ENCODE peak calls at places on chromosome 3, in nine cellular contexts. U, J, Z, K, V, Y, N, S and M are unnamed samples.

GRCh38 chr3:129794319-129795201 is 99.0 kb downstream of the TMCC1 start:
- DNase-seq in U (peak), K (peak), J (no peak), S (peak), Z (peak), Y (peak), N (peak), V (no peak), M (peak)

GRCh38 chr3:97896547-97896946 is 74.7 kb downstream of the CRYBG3 start:
- DNase-seq in Y (no peak), J (no peak), S (no peak), Z (no peak), N (no peak), V (no peak), U (no peak), K (no peak), M (no peak)

GRCh38 chr3:125670352-125670751 is 75.1 kb upstream of the OSBPL11 start:
- DNase-seq in J (no peak), V (no peak), Z (no peak), Y (no peak), S (no peak), U (no peak), K (no peak), N (no peak), M (no peak)

GRCh38 chr3:11627612-11628011 is 16.1 kb downstream of the VGLL4 start:
- DNase-seq in S (no peak), Y (no peak), U (no peak), N (no peak), J (no peak), V (no peak), Z (no peak), K (no peak), M (no peak)

GRCh38 chr3:184737641-184738518 is 26.0 kb upstream of the MAGEF1 start:
- DNase-seq in U (peak), V (no peak), S (peak), Z (no peak), J (no peak), Y (peak), N (peak), K (no peak), M (no peak)

GRCh38 chr3:115148142-115148790 is 1.2 kb upstream of the ZBTB20 start:
- DNase-seq in S (no peak), U (no peak), Z (no peak), V (no peak), J (no peak), N (no peak), Y (no peak), K (no peak), M (no peak)

GRCh38 chr3:79148786-79149185 is 619.0 kb downstream of the ROBO1 start:
- DNase-seq in N (peak), V (no peak), Z (no peak), U (no peak), K (no peak), Y (no peak), S (no peak), J (peak), M (no peak)

GRCh38 chr3:139629033-139629432 is 48.7 kb downstream of the NMNAT3 start:
- DNase-seq in S (no peak), V (no peak), Y (no peak), Z (no peak), J (no peak), U (no peak), K (peak), N (no peak), M (no peak)

GRCh38 chr3:12706504-12707253 is 42.8 kb upstream of the RAF1 start:
- DNase-seq in S (peak), Y (peak), Z (no peak), U (peak), J (no peak), N (peak), K (peak), V (peak), M (peak)

GRCh38 chr3:63364495-63364894 is 86.4 kb downstream of the SYNPR start:
- DNase-seq in J (peak), N (no peak), Z (no peak), K (peak), V (no peak), U (no peak), Y (peak), S (no peak), M (no peak)

GRCh38 chr3:13060341-13060910 is 12.8 kb downstream of the IQSEC1 start:
- DNase-seq in K (no peak), U (no peak), J (no peak), Z (peak), S (no peak), N (no peak), Y (no peak), V (no peak), M (no peak)

GRCh38 chr3:86303935-86304334 is 687.0 kb downstream of the VGLL3 start:
- DNase-seq in N (no peak), Y (no peak), V (no peak), Z (no peak), K (no peak), J (no peak), U (no peak), S (no peak), M (no peak)

GRCh38 chr3:66196633-66197032 is 24.2 kb upstream of the SLC25A26 start:
- DNase-seq in Y (peak), U (no peak), J (no peak), N (no peak), K (no peak), V (no peak), Z (no peak), S (no peak), M (no peak)

GRCh38 chr3:55061619-55062018 is 133.8 kb upstream of the LRTM1 start:
- DNase-seq in J (no peak), U (no peak), Y (no peak), K (no peak), Z (no peak), V (no peak), N (no peak), S (no peak), M (no peak)

GRCh38 chr3:81581966-81582599 is 179.4 kb downstream of the GBE1 start:
- DNase-seq in V (no peak), Z (no peak), K (peak), N (no peak), J (no peak), S (peak), U (no peak), Y (peak), M (peak)

DNA sequence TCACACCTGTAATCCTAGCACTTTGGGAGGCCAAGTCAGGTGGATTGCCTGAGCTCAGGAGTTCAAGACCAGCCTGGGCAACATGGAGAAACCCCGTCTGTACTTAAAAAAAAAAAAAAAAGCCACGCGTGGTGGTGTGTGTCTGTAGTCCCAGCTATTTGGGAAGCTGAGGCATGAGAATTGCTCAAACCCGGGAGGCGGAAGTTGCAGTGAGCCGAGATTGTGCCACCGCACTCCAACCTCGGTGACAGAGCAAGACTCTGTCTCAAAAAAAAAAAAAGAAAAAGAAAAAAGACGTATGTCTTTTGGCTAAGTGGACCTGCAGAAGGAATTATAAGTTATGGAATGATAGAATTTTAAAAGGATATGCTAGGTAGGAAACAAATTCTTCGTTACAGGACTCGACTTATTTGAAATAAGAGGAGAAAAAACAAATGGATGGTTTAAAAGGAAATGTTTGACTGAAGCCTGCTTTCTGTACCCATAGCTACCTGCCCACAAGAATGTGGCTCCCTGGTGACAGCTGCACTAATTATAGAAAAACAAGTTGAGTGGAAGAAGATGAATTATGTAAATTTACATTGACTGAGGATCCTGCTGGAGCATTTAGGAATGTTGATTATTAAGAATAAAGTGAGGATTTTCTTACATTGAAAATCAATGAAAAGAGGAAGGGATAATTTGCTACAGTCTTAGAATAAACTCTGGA is 36.0 kb upstream of the SKIL start:
- DNase-seq in J (no peak), V (no peak), S (no peak), U (no peak), K (no peak), Z (peak), N (no peak), Y (no peak), M (no peak)
- H3K4me3 ChIP-seq in J (no peak), V (no peak), S (no peak), U (no peak), K (no peak), Z (no peak), N (no peak), Y (no peak), M (no peak)

GRCh38 chr3:39299279-39299678 is 19.4 kb upstream of the CX3CR1 start:
- DNase-seq in Y (no peak), Z (no peak), K (no peak), J (no peak), U (no peak), N (no peak), V (no peak), S (no peak), M (no peak)
- H3K4me3 ChIP-seq in Y (no peak), Z (no peak), K (no peak), J (no peak), U (no peak), N (no peak), V (no peak), S (no peak), M (no peak)

GRCh38 chr3:188223936-188224335 is 70.0 kb downstream of the LPP start:
- DNase-seq in V (no peak), Y (no peak), S (no peak), Z (no peak), J (no peak), N (no peak), K (no peak), U (no peak), M (no peak)
- H3K4me3 ChIP-seq in V (no peak), Y (no peak), S (no peak), Z (no peak), J (no peak), N (no peak), K (no peak), U (no peak), M (no peak)

DNA sequence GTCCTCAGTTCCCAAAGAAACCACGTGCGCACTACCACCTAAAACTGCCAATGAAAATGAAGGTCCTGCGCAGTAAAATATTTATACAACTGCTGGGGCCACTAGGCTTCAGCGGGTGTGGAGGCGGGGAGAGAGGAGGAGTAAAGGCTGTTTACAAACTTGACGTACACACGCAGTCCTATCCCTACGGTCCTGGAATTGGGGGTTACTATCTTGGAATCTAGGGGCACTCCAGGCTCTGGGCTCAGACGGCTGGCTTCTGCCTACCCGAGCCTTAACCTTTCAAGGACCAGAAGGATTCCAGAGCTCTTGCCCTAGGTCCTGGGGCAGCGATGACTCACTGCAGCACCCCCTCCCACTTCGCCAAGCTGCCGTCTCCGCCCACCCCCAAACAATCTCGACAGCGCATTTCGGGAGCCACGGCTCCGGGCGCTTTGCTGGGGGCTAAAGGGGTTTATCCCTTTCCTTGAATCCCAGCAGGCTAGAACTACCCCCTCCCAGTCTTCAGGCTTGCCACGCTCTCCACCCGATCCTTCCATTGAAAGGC is 3.0 kb downstream of the ADAMTS9 start:
- DNase-seq in N (peak), U (peak), Y (peak), S (peak), K (peak), Z (peak), J (peak), V (no peak), M (peak)
- H3K4me3 ChIP-seq in N (peak), U (peak), Y (peak), S (peak), K (peak), Z (peak), J (peak), V (no peak), M (peak)

GRCh38 chr3:120503727-120504616 is 53.2 kb upstream of the FSTL1 start:
- DNase-seq in K (peak), V (no peak), S (no peak), U (no peak), Y (no peak), N (no peak), Z (peak), J (no peak), M (no peak)

GRCh38 chr3:120502116-120502515 is 51.3 kb upstream of the FSTL1 start:
- DNase-seq in Y (no peak), U (no peak), Z (peak), V (no peak), N (no peak), S (no peak), J (no peak), K (no peak), M (no peak)

GRCh38 chr3:120506828-120507774 is 56.3 kb upstream of the FSTL1 start:
- DNase-seq in J (no peak), N (peak), Y (peak), U (peak), V (no peak), K (peak), S (no peak), Z (no peak), M (peak)

DNA sequence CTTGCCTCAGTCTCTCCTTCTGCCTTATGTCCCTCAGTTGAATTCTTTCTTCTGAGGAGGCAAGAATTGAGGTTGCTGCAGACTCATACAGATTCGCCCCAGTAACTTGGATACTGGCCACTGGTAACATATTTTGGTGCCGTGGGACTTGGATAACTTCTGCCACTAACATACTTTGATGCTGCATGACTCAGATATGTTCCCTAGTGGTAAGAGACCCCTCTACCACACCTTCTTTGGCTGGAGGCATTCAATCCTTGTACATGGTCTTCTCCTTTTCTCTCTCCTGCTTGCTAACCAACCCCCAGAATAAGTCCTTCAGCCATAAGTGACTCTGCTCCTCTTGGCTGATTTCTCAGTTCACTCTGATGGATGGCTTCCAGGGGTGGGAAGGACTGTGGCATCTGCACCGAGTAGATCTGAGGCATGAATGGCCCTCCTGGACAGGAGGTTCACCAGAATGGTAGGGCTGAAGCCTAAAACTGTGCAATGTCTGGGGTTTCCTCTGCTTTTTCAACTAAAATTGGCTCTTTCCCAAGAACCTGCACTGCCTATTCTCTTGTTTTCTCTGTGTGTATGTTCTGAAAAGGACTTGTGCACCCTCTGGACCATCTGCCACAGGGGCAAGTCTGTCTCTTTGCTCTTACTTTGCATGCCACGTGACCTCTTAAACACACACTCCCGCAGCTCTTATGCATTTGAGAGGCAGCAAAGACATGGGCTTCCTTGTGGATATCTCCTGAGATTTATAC is 55.5 kb upstream of the FSTL1 start:
- DNase-seq in V (no peak), K (no peak), S (no peak), N (no peak), Z (no peak), U (no peak), Y (no peak), J (no peak), M (no peak)
- H3K4me3 ChIP-seq in V (no peak), K (no peak), S (no peak), N (no peak), Z (no peak), U (no peak), Y (peak), J (no peak), M (no peak)

GRCh38 chr3:126714921-126715320 is 10.9 kb downstream of the CHCHD6 start:
- DNase-seq in J (no peak), U (no peak), N (no peak), S (no peak), Z (no peak), K (no peak), V (no peak), Y (no peak), M (no peak)

GRCh38 chr3:126715432-126715831 is 11.4 kb downstream of the CHCHD6 start:
- DNase-seq in V (no peak), Y (no peak), U (no peak), S (no peak), Z (no peak), J (no peak), K (no peak), N (no peak), M (no peak)

GRCh38 chr3:126711361-126711760 is 7.3 kb downstream of the CHCHD6 start:
- DNase-seq in V (no peak), J (peak), Z (no peak), S (no peak), Y (peak), U (no peak), N (no peak), K (no peak), M (no peak)

GRCh38 chr3:126714296-126714900 is 10.4 kb downstream of the CHCHD6 start:
- DNase-seq in Z (no peak), N (no peak), V (no peak), S (no peak), U (no peak), J (no peak), Y (no peak), K (no peak), M (no peak)

DNA sequence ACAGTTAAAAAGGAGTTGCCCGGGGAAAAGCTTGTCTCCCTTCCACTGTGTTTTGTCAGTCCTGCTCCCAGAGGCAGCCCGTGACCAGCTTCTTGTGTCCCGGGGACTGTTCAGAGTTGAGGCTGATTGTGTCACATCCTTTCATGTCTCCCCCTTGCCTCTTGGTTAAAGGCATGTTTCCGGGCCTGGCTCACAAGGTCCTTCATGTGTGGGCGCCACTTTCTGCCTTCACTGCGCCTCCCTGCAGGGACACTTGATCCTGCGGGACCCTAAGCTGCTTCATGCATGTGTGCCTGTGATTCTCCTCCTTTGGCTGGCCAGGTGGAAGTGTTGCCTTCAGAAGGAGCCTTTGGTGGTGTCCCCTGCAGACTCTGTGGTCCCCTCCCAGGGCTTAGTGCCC is 9.2 kb downstream of the CHCHD6 start:
- DNase-seq in V (no peak), S (no peak), Z (no peak), K (no peak), N (no peak), J (no peak), U (no peak), Y (no peak), M (no peak)
- H3K4me3 ChIP-seq in V (no peak), S (no peak), Z (no peak), K (no peak), N (no peak), J (no peak), U (no peak), Y (no peak), M (no peak)

GRCh38 chr3:48473617-48473952 is 27.0 kb downstream of the ATRIP start:
- DNase-seq in K (no peak), V (no peak), S (no peak), N (no peak), Z (no peak), J (no peak), Y (no peak), U (no peak), M (no peak)
- H3K4me3 ChIP-seq in K (peak), V (peak), S (no peak), N (no peak), Z (no peak), J (no peak), Y (peak), U (no peak), M (no peak)

GRCh38 chr3:141487419-141488345 is 855 bp downstream of the RASA2 start:
- DNase-seq in K (peak), J (no peak), Y (peak), Z (peak), N (peak), V (peak), S (peak), U (peak), M (peak)

GRCh38 chr3:141486735-141487418 is at the start of gene RASA2:
- DNase-seq in V (peak), N (peak), Y (peak), J (peak), U (peak), S (peak), Z (peak), K (peak), M (peak)

GRCh38 chr3:141484701-141485287 is 2.0 kb upstream of the RASA2 start:
- DNase-seq in N (no peak), U (no peak), J (no peak), S (no peak), V (no peak), K (no peak), Z (no peak), Y (no peak), M (no peak)

GRCh38 chr3:141486416-141486734 is 452 bp upstream of the RASA2 start:
- DNase-seq in J (peak), Y (no peak), U (no peak), Z (no peak), V (no peak), S (no peak), K (no peak), N (no peak), M (no peak)

GRCh38 chr3:141485578-141486415 is 1.0 kb upstream of the RASA2 start:
- DNase-seq in U (no peak), K (peak), N (no peak), Z (no peak), Y (peak), V (no peak), J (peak), S (peak), M (peak)
- H3K4me3 ChIP-seq in U (no peak), K (peak), N (no peak), Z (no peak), Y (peak), V (peak), J (peak), S (peak), M (peak)

GRCh38 chr3:150759947-150760346 is 3.0 kb downstream of the SIAH2 start:
- DNase-seq in S (no peak), J (no peak), V (no peak), U (no peak), Z (no peak), N (no peak), Y (no peak), K (no peak), M (no peak)
- H3K4me3 ChIP-seq in S (peak), J (peak), V (peak), U (peak), Z (no peak), N (no peak), Y (peak), K (no peak), M (peak)

GRCh38 chr3:17639765-17640164 is 102.7 kb downstream of the TBC1D5 start:
- DNase-seq in Z (no peak), K (no peak), V (no peak), U (peak), J (peak), Y (peak), S (no peak), N (peak), M (no peak)
- H3K4me3 ChIP-seq in Z (no peak), K (no peak), V (no peak), U (no peak), J (no peak), Y (peak), S (no peak), N (no peak), M (no peak)